ENCODE peak calls at places on chromosomes 2 and 18, in five cellular contexts. E is CD4-positive, alpha-beta T cell; K is foreskin keratinocyte; P is activated CD8-positive, alpha-beta T cell treated with anti-CD3 and anti-CD28 coated beads, Interleukin-2, amount 10 ng/mL, durations not matched to agents 7 days and 5 days; C is activated T-helper 17 cell treated with anti-CD3 and anti-CD28 coated beads, Interleukin-2, amount 50 U/mL, for 72 hours. U is an unnamed sample.

GRCh38 chr2:12543452-12544220 is 173.1 kb upstream of the TRIB2 start:
- ATAC-seq in E (no peak), P (no peak), C (no peak), K (no peak), U (peak)

GRCh38 chr18:3972291-3972985 is 482.7 kb downstream of the DLGAP1 start:
- ATAC-seq in E (no peak), K (peak), C (no peak), P (no peak), U (no peak)

GRCh38 chr2:236133410-236134012 is 34.7 kb downstream of the GBX2 start:
- ATAC-seq in C (no peak), K (no peak), P (no peak), E (no peak), U (no peak)

GRCh38 chr2:216606551-216607527 is 26.4 kb upstream of the IGFBP2 start:
- ATAC-seq in E (peak), C (peak), P (peak), K (no peak), U (no peak)

GRCh38 chr2:11364565-11364887 is 20.1 kb upstream of the ROCK2 start:
- ATAC-seq in C (no peak), K (no peak), E (no peak), P (no peak), U (no peak)

GRCh38 chr18:65938592-65939372 is 188.0 kb downstream of the CDH7 start:
- ATAC-seq in E (no peak), K (no peak), P (no peak), C (no peak), U (peak)

GRCh38 chr18:23585007-23585871 is 1.1 kb downstream of the NPC1 start:
- ATAC-seq in C (no peak), P (no peak), K (peak), E (no peak), U (no peak)

GRCh38 chr18:11741505-11742145 is 52.6 kb downstream of the GNAL start:
- ATAC-seq in K (peak), C (no peak), E (no peak), P (no peak), U (peak)

GRCh38 chr2:160293401-160293911 is 93.4 kb upstream of the ITGB6 start:
- ATAC-seq in P (no peak), C (no peak), E (no peak), K (peak), U (peak)